ENCODE peak calls at places on chromosomes 7 and 10, in six cellular contexts. One of them, this sample, is unnamed.
A peak's percentile ranks its signal among the peaks of the same experiment; 100 is the strongest.

GRCh38 chr7:129646369-129647021 is 35.0 kb downstream of the NRF1 start:
- DNase-seq in brain microvascular endothelial cell: no peak
- DNase-seq in mucosa of descending colon: no peak
- DNase-seq in WTC11: peak; percentile 44
- DNase-seq in A549: no peak
- DNase-seq in HL-60: no peak
- DNase-seq in this sample: no peak

GRCh38 chr10:81081887-81082620 is 544.4 kb downstream of the SH2D4B start:
- DNase-seq in brain microvascular endothelial cell: no peak
- DNase-seq in mucosa of descending colon: no peak
- DNase-seq in WTC11: peak; percentile 27
- DNase-seq in A549: peak; percentile 10
- DNase-seq in HL-60: no peak
- DNase-seq in this sample: no peak

GRCh38 chr7:135744938-135745701 is 3.5 kb downstream of the FAM180A start:
- DNase-seq in brain microvascular endothelial cell: peak; percentile 68
- DNase-seq in mucosa of descending colon: no peak
- DNase-seq in WTC11: no peak
- DNase-seq in A549: no peak
- DNase-seq in HL-60: no peak
- DNase-seq in this sample: no peak

GRCh38 chr7:1981201-1981877 is 251.4 kb downstream of the MAD1L1 start:
- DNase-seq in brain microvascular endothelial cell: no peak
- DNase-seq in mucosa of descending colon: peak; percentile 8
- DNase-seq in WTC11: no peak
- DNase-seq in A549: no peak
- DNase-seq in HL-60: no peak
- DNase-seq in this sample: no peak

GRCh38 chr7:525740-526139 is 6.1 kb upstream of the PDGFA start:
- DNase-seq in brain microvascular endothelial cell: no peak
- DNase-seq in mucosa of descending colon: no peak
- DNase-seq in WTC11: no peak
- DNase-seq in A549: no peak
- DNase-seq in HL-60: no peak
- DNase-seq in this sample: no peak

GRCh38 chr7:18792866-18793595 is 297.5 kb downstream of the HDAC9 start:
- DNase-seq in brain microvascular endothelial cell: peak; percentile 49
- DNase-seq in mucosa of descending colon: no peak
- DNase-seq in WTC11: no peak
- DNase-seq in A549: no peak
- DNase-seq in HL-60: no peak
- DNase-seq in this sample: no peak

GRCh38 chr7:98241674-98242241 is 10.3 kb downstream of the TECPR1 start:
- DNase-seq in brain microvascular endothelial cell: no peak
- DNase-seq in mucosa of descending colon: no peak
- DNase-seq in WTC11: no peak
- DNase-seq in A549: no peak
- DNase-seq in HL-60: no peak
- DNase-seq in this sample: no peak

GRCh38 chr10:120917521-120918250 is 66.5 kb downstream of the WDR11 start:
- DNase-seq in brain microvascular endothelial cell: no peak
- DNase-seq in mucosa of descending colon: no peak
- DNase-seq in WTC11: no peak
- DNase-seq in A549: no peak
- DNase-seq in HL-60: no peak
- DNase-seq in this sample: no peak

GRCh38 chr10:132396495-132397035 is 435 bp upstream of the PWWP2B start:
- DNase-seq in brain microvascular endothelial cell: no peak
- DNase-seq in mucosa of descending colon: peak; percentile 84
- DNase-seq in WTC11: no peak
- DNase-seq in A549: peak; percentile 42
- DNase-seq in HL-60: peak; percentile 56
- DNase-seq in this sample: peak; percentile 67

GRCh38 chr7:140033779-140034363 is 28.9 kb downstream of the PARP12 start:
- DNase-seq in brain microvascular endothelial cell: peak; percentile 33
- DNase-seq in mucosa of descending colon: no peak
- DNase-seq in WTC11: no peak
- DNase-seq in A549: no peak
- DNase-seq in HL-60: no peak
- DNase-seq in this sample: no peak

GRCh38 chr7:135283959-135284638 is 50.5 kb downstream of the STRA8 start:
- DNase-seq in brain microvascular endothelial cell: no peak
- DNase-seq in mucosa of descending colon: no peak
- DNase-seq in WTC11: no peak
- DNase-seq in A549: no peak
- DNase-seq in HL-60: no peak
- DNase-seq in this sample: no peak

GRCh38 chr7:4245135-4245865 is 436.8 kb upstream of the FOXK1 start:
- DNase-seq in brain microvascular endothelial cell: no peak
- DNase-seq in mucosa of descending colon: no peak
- DNase-seq in WTC11: no peak
- DNase-seq in A549: no peak
- DNase-seq in HL-60: no peak
- DNase-seq in this sample: no peak

DNA sequence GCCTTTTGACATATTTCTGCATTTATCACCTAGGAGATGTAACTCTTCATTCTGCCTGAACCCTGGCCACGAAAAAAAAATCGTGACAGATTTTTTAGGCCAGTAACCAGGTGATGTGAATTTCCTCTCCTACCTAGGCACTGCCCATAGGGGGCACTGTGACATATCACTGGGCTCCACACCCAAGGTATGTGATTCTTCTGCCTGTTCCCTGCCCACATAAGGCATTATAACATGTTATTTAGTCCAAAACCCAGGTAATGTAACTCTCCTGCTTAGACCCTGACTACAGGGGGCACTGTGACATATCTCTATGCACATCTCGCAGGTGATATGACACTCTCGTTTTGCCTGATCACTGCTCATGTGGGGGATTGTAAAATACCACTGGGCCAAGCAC is 29.5 kb upstream of the ZNF107 start:
- DNase-seq in brain microvascular endothelial cell: no peak
- DNase-seq in mucosa of descending colon: no peak
- DNase-seq in WTC11: no peak
- DNase-seq in A549: no peak
- DNase-seq in HL-60: no peak
- DNase-seq in this sample: peak; percentile 45
- TF ChIP-seq CTCF in brain microvascular endothelial cell: peak; percentile 22
- TF ChIP-seq CTCF in mucosa of descending colon: no peak
- TF ChIP-seq CTCF in WTC11: no peak
- TF ChIP-seq CTCF in A549: no peak
- TF ChIP-seq CTCF in HL-60: no peak
- TF ChIP-seq CTCF in this sample: peak; percentile 59

GRCh38 chr10:35640951-35641429 is 1.1 kb downstream of the FZD8 start:
- DNase-seq in brain microvascular endothelial cell: peak; percentile 76
- DNase-seq in mucosa of descending colon: peak; percentile 82
- DNase-seq in WTC11: peak; percentile 71
- DNase-seq in A549: peak; percentile 90
- DNase-seq in HL-60: peak; percentile 47
- DNase-seq in this sample: peak; percentile 52

GRCh38 chr10:35643151-35643975 is 1.3 kb upstream of the FZD8 start:
- DNase-seq in brain microvascular endothelial cell: peak; percentile 49
- DNase-seq in mucosa of descending colon: peak; percentile 76
- DNase-seq in WTC11: peak; percentile 58
- DNase-seq in A549: peak; percentile 28
- DNase-seq in HL-60: no peak
- DNase-seq in this sample: peak; percentile 13

GRCh38 chr10:35641430-35642015 is 573 bp downstream of the FZD8 start:
- DNase-seq in brain microvascular endothelial cell: no peak
- DNase-seq in mucosa of descending colon: no peak
- DNase-seq in WTC11: peak; percentile 28
- DNase-seq in A549: peak; percentile 42
- DNase-seq in HL-60: no peak
- DNase-seq in this sample: no peak

GRCh38 chr10:35642793-35643114 is 658 bp upstream of the FZD8 start:
- DNase-seq in brain microvascular endothelial cell: no peak
- DNase-seq in mucosa of descending colon: no peak
- DNase-seq in WTC11: no peak
- DNase-seq in A549: no peak
- DNase-seq in HL-60: no peak
- DNase-seq in this sample: no peak

DNA sequence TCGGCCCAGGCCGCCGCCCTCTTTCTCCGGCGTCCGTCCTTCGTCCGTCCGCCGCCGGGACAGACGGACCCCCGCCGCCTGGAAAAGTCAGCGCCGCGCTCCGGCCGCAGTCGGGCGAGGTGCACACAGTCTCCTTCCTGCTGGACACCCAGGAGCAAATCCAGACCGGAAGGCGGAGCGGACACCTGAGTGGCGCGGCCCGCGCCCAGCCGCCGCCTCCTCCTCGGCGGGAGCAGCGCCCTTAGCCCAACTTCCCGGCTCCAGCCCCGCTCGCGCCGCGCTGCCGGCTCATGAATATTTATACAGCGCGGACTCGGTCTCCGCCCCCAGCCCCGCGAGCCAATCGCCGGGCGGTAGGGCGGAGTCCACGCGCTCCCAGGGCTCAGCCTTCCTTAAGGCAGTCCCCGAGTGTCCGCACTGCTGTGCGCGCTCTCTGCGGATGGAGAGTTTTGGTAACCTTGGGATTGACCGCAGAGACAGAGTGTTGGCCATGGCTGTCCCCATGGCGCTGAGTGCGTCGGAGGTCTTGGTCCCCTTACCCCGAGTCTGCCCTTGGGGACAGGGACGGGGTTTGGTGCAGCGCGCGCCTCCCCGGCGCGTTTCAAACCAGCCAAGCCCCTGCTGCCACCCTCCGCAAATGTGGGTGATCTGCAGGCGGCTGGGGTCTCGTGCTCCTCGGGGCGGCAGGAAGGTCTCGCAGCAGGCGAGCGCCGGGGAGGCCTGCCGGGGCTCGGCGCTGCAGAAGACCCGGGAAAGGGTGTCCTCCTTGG is at the start of gene FZD8:
- DNase-seq in brain microvascular endothelial cell: peak; percentile 81
- DNase-seq in mucosa of descending colon: peak; percentile 95
- DNase-seq in WTC11: peak; percentile 92
- DNase-seq in A549: peak; percentile 92
- DNase-seq in HL-60: peak; percentile 41
- DNase-seq in this sample: peak; percentile 78
- TF ChIP-seq CTCF in brain microvascular endothelial cell: peak; percentile 46
- TF ChIP-seq CTCF in mucosa of descending colon: peak; percentile 7
- TF ChIP-seq CTCF in WTC11: no peak
- TF ChIP-seq CTCF in A549: no peak
- TF ChIP-seq CTCF in HL-60: no peak
- TF ChIP-seq CTCF in this sample: no peak

GRCh38 chr10:97499561-97500296 is 1.0 kb downstream of the UBTD1 start:
- DNase-seq in brain microvascular endothelial cell: peak; percentile 50
- DNase-seq in mucosa of descending colon: peak; percentile 51
- DNase-seq in WTC11: no peak
- DNase-seq in A549: no peak
- DNase-seq in HL-60: peak; percentile 65
- DNase-seq in this sample: no peak

GRCh38 chr10:97500297-97500575 is 1.5 kb downstream of the UBTD1 start:
- DNase-seq in brain microvascular endothelial cell: no peak
- DNase-seq in mucosa of descending colon: no peak
- DNase-seq in WTC11: no peak
- DNase-seq in A549: no peak
- DNase-seq in HL-60: no peak
- DNase-seq in this sample: no peak

GRCh38 chr10:97497572-97498075 is 598 bp downstream of the MMS19 start:
- DNase-seq in brain microvascular endothelial cell: peak; percentile 85
- DNase-seq in mucosa of descending colon: peak; percentile 84
- DNase-seq in WTC11: peak; percentile 64
- DNase-seq in A549: peak; percentile 89
- DNase-seq in HL-60: peak; percentile 79
- DNase-seq in this sample: peak; percentile 91

GRCh38 chr10:97498841-97499560 is at the start of gene UBTD1:
- DNase-seq in brain microvascular endothelial cell: no peak
- DNase-seq in mucosa of descending colon: no peak
- DNase-seq in WTC11: peak; percentile 55
- DNase-seq in A549: peak; percentile 13
- DNase-seq in HL-60: no peak
- DNase-seq in this sample: peak; percentile 33

DNA sequence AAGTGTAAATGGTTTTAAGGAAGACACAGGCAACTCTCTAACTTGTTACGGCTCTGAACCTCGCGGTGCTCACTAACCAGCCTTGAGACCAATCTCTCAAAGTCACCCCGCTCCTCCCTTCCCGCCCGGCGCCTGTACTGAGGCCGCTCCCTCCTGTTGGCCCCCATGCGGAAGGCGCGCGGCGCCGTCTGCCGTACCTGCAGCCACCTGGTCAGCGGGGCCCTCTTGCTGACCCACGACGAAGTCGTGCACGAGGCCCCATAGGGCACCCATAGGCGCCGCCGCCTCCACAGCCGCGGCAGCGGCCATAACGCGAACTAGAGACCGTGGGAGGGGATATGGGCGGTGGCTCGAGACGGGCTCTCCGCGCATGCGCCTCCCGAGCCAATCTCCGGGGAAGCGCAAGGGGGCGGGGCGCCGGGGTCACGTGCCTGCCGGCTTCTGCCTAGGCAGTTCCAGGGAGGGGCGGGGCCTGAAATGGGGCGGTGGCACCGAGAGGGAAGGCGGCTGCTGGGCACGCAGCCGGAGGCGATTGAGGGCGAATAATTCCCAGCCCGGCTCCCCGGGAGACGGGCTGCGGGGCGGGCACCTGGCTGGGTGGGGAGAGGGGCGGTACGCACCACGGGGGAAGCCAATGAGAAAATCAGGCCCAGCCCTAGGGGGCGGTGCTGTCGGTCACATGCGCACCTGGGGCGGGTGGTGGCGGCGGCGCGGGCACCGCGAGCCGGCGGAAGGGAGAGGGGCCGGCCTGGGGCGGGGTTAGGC is at the start of gene MMS19:
- DNase-seq in brain microvascular endothelial cell: peak; percentile 98
- DNase-seq in mucosa of descending colon: peak; percentile 100
- DNase-seq in WTC11: peak; percentile 100
- DNase-seq in A549: peak; percentile 97
- DNase-seq in HL-60: peak; percentile 84
- DNase-seq in this sample: peak; percentile 99
- TF ChIP-seq CTCF in brain microvascular endothelial cell: no peak
- TF ChIP-seq CTCF in mucosa of descending colon: peak; percentile 23
- TF ChIP-seq CTCF in WTC11: no peak
- TF ChIP-seq CTCF in A549: no peak
- TF ChIP-seq CTCF in HL-60: no peak
- TF ChIP-seq CTCF in this sample: no peak

DNA sequence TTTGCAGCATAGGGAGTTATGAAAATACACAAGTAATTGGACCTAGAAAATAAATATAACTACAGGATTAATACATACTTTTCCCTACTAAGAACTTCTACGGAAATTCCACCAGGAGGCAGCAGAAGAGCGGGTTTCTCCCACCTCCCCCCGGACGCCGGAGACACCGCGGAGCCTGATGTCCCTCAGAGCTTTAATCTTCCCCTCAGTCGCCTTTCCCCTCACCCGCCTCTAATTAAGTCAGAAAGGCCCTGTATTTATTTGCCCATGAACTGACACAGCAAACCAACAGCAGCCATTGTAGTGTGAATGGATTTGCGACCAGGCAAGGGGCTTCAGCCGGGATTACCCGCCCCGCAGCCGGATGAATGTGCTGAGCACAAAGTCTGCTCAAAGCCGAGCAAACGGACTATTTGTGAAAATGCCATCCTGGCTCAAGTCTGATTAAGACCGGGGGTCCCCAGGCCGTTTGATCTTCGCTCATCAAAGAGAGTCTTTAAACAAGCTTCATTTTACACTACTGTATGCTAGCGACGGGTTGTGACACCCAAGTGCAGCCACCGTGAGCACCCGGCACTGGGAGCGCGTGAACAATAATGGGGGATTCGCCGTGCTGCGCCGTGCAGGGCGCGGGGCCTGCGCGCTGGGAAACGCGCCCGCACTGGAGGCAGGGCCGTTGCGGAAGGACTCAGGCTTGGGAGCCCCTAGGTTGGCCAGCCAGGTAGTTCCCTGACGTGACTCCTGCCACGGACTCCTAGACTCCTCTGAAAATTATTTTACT is 5.6 kb upstream of the DKK1 start:
- DNase-seq in brain microvascular endothelial cell: peak; percentile 60
- DNase-seq in mucosa of descending colon: peak; percentile 44
- DNase-seq in WTC11: peak; percentile 69
- DNase-seq in A549: peak; percentile 80
- DNase-seq in HL-60: no peak
- DNase-seq in this sample: peak; percentile 51
- TF ChIP-seq CTCF in brain microvascular endothelial cell: peak; percentile 78
- TF ChIP-seq CTCF in mucosa of descending colon: peak; percentile 14
- TF ChIP-seq CTCF in WTC11: peak; percentile 54
- TF ChIP-seq CTCF in A549: peak; percentile 94
- TF ChIP-seq CTCF in HL-60: peak; percentile 28
- TF ChIP-seq CTCF in this sample: peak; percentile 57